ENCODE peak calls at places on chromosomes 7 and 10, in ten cellular contexts. One of them, this sample, is unnamed.

GRCh38 chr10:26755443-26755903 is 58.0 kb downstream of the PDSS1 start:
- DNase-seq in OCI-LY7: peak; percentile 49
- DNase-seq in GM20000: peak; percentile 48
- DNase-seq in PC-3: peak; percentile 75
- DNase-seq in glutamatergic neuron: no peak
- DNase-seq in Caco-2: no peak
- DNase-seq in breast epithelium: no peak
- DNase-seq in DND-41: no peak
- DNase-seq in GM12865: peak; percentile 71
- DNase-seq in A549: no peak
- DNase-seq in this sample: peak; percentile 42

GRCh38 chr7:148622887-148623585 is 32.5 kb downstream of the C7orf33 start:
- DNase-seq in OCI-LY7: no peak
- DNase-seq in breast epithelium: no peak
- DNase-seq in A549: no peak
- DNase-seq in DND-41: no peak
- DNase-seq in PC-3: no peak
- DNase-seq in GM12865: no peak
- DNase-seq in glutamatergic neuron: peak; percentile 59
- DNase-seq in GM20000: no peak
- DNase-seq in Caco-2: no peak
- DNase-seq in this sample: no peak

GRCh38 chr10:117818696-117819095 is 228.0 kb downstream of the RAB11FIP2 start:
- DNase-seq in glutamatergic neuron: no peak
- DNase-seq in GM12865: no peak
- DNase-seq in OCI-LY7: no peak
- DNase-seq in PC-3: no peak
- DNase-seq in breast epithelium: no peak
- DNase-seq in GM20000: no peak
- DNase-seq in DND-41: no peak
- DNase-seq in A549: no peak
- DNase-seq in Caco-2: no peak
- DNase-seq in this sample: no peak

GRCh38 chr7:69871213-69871885 is 273.1 kb downstream of the AUTS2 start:
- DNase-seq in glutamatergic neuron: no peak
- DNase-seq in GM12865: no peak
- DNase-seq in GM20000: no peak
- DNase-seq in A549: peak; percentile 44
- DNase-seq in OCI-LY7: no peak
- DNase-seq in breast epithelium: no peak
- DNase-seq in PC-3: peak; percentile 1
- DNase-seq in Caco-2: no peak
- DNase-seq in DND-41: no peak
- DNase-seq in this sample: no peak

GRCh38 chr10:114303556-114303955 is 64.5 kb downstream of the VWA2 start:
- DNase-seq in Caco-2: peak; percentile 22
- DNase-seq in glutamatergic neuron: no peak
- DNase-seq in DND-41: no peak
- DNase-seq in PC-3: no peak
- DNase-seq in A549: no peak
- DNase-seq in GM20000: no peak
- DNase-seq in GM12865: no peak
- DNase-seq in breast epithelium: no peak
- DNase-seq in OCI-LY7: no peak
- DNase-seq in this sample: no peak

GRCh38 chr7:44052771-44053365 is 8.4 kb downstream of the DBNL start:
- DNase-seq in GM20000: no peak
- DNase-seq in DND-41: no peak
- DNase-seq in A549: no peak
- DNase-seq in Caco-2: peak; percentile 14
- DNase-seq in PC-3: no peak
- DNase-seq in GM12865: no peak
- DNase-seq in OCI-LY7: no peak
- DNase-seq in breast epithelium: no peak
- DNase-seq in glutamatergic neuron: no peak
- DNase-seq in this sample: no peak

GRCh38 chr10:86371116-86371515 is 4.5 kb upstream of the GRID1 start:
- DNase-seq in breast epithelium: peak; percentile 19
- DNase-seq in OCI-LY7: no peak
- DNase-seq in PC-3: no peak
- DNase-seq in DND-41: no peak
- DNase-seq in GM20000: no peak
- DNase-seq in glutamatergic neuron: peak; percentile 7
- DNase-seq in Caco-2: peak; percentile 12
- DNase-seq in GM12865: no peak
- DNase-seq in A549: no peak
- DNase-seq in this sample: no peak

GRCh38 chr7:91263359-91264082 is 712 bp upstream of the FZD1 start:
- DNase-seq in PC-3: peak; percentile 27
- DNase-seq in A549: peak; percentile 15
- DNase-seq in breast epithelium: no peak
- DNase-seq in DND-41: peak; percentile 38
- DNase-seq in GM20000: no peak
- DNase-seq in Caco-2: no peak
- DNase-seq in glutamatergic neuron: peak; percentile 30
- DNase-seq in GM12865: peak; percentile 41
- DNase-seq in OCI-LY7: no peak
- DNase-seq in this sample: peak; percentile 13

GRCh38 chr7:40733111-40733510 is 598.3 kb downstream of the SUGCT start:
- DNase-seq in DND-41: no peak
- DNase-seq in A549: no peak
- DNase-seq in PC-3: no peak
- DNase-seq in GM20000: no peak
- DNase-seq in OCI-LY7: no peak
- DNase-seq in GM12865: no peak
- DNase-seq in glutamatergic neuron: no peak
- DNase-seq in breast epithelium: no peak
- DNase-seq in Caco-2: peak; percentile 84
- DNase-seq in this sample: no peak

GRCh38 chr10:118958984-118959916 is 70.3 kb upstream of the NANOS1 start:
- DNase-seq in glutamatergic neuron: no peak
- DNase-seq in OCI-LY7: no peak
- DNase-seq in GM20000: no peak
- DNase-seq in Caco-2: no peak
- DNase-seq in breast epithelium: peak; percentile 74
- DNase-seq in DND-41: peak; percentile 63
- DNase-seq in GM12865: no peak
- DNase-seq in A549: peak; percentile 61
- DNase-seq in PC-3: peak; percentile 79
- DNase-seq in this sample: no peak

GRCh38 chr10:67837519-67838314 is at the start of gene DNAJC12:
- DNase-seq in GM20000: peak; percentile 19
- DNase-seq in GM12865: peak; percentile 24
- DNase-seq in Caco-2: no peak
- DNase-seq in glutamatergic neuron: no peak
- DNase-seq in A549: peak; percentile 56
- DNase-seq in breast epithelium: no peak
- DNase-seq in PC-3: peak; percentile 78
- DNase-seq in OCI-LY7: peak; percentile 79
- DNase-seq in DND-41: peak; percentile 19
- DNase-seq in this sample: peak; percentile 19

GRCh38 chr10:16986406-16987128 is 143.0 kb downstream of the CUBN start:
- DNase-seq in DND-41: no peak
- DNase-seq in OCI-LY7: no peak
- DNase-seq in GM12865: no peak
- DNase-seq in GM20000: no peak
- DNase-seq in PC-3: peak; percentile 75
- DNase-seq in Caco-2: no peak
- DNase-seq in glutamatergic neuron: no peak
- DNase-seq in breast epithelium: no peak
- DNase-seq in A549: no peak
- DNase-seq in this sample: no peak

GRCh38 chr10:95457319-95457886 is 103.8 kb downstream of the SORBS1 start:
- DNase-seq in DND-41: no peak
- DNase-seq in Caco-2: no peak
- DNase-seq in GM12865: no peak
- DNase-seq in PC-3: peak; percentile 55
- DNase-seq in glutamatergic neuron: no peak
- DNase-seq in GM20000: no peak
- DNase-seq in OCI-LY7: no peak
- DNase-seq in A549: no peak
- DNase-seq in breast epithelium: no peak
- DNase-seq in this sample: no peak

GRCh38 chr10:126408953-126409641 is 20.8 kb upstream of the ADAM12 start:
- DNase-seq in glutamatergic neuron: no peak
- DNase-seq in GM12865: no peak
- DNase-seq in GM20000: no peak
- DNase-seq in OCI-LY7: no peak
- DNase-seq in Caco-2: no peak
- DNase-seq in breast epithelium: no peak
- DNase-seq in PC-3: no peak
- DNase-seq in A549: no peak
- DNase-seq in DND-41: no peak
- DNase-seq in this sample: no peak

GRCh38 chr10:22544325-22545068 is 169.9 kb downstream of the PIP4K2A start:
- DNase-seq in A549: no peak
- DNase-seq in glutamatergic neuron: no peak
- DNase-seq in PC-3: no peak
- DNase-seq in OCI-LY7: no peak
- DNase-seq in Caco-2: no peak
- DNase-seq in breast epithelium: no peak
- DNase-seq in DND-41: peak; percentile 30
- DNase-seq in GM20000: no peak
- DNase-seq in GM12865: no peak
- DNase-seq in this sample: no peak

DNA sequence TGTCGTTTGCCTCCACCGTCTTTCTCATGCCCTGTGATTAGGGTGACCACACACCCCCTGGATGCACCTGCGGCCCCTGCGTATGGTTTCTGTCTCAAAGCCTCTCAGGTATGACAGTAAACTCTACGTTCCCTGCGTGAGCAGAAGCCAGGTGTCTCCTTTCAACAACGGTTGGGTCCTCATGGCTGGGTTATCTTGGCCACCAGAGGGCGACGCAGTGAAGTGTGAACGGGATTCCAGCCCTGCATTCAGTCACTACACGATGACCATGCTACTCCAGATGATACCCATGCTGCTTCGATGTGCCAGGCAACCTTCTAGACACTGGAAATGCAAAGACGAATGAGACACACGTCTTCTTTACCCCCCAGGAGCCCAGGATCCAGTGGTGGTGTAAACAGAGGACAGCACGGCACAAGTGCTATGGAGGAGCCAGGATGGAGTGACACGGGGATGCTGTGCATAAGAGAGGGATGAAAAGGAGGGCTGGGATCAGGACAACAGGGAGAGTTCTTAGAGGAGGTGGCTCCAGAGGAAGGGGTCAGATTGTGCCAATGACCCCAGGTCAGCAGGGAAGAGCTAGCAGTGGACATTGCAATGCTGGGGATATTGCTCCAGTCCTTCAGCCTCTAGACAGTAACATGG is 228.1 kb upstream of the PFKP start:
- DNase-seq in GM12865: peak; percentile 26
- DNase-seq in Caco-2: peak; percentile 66
- DNase-seq in GM20000: peak; percentile 44
- DNase-seq in breast epithelium: no peak
- DNase-seq in A549: peak; percentile 56
- DNase-seq in OCI-LY7: peak; percentile 24
- DNase-seq in PC-3: peak; percentile 52
- DNase-seq in glutamatergic neuron: peak; percentile 53
- DNase-seq in DND-41: peak; percentile 75
- DNase-seq in this sample: peak; percentile 43
- TF ChIP-seq CTCF in GM12865: peak; percentile 53
- TF ChIP-seq CTCF in Caco-2: peak; percentile 73
- TF ChIP-seq CTCF in GM20000: peak; percentile 21
- TF ChIP-seq CTCF in breast epithelium: peak; percentile 50
- TF ChIP-seq CTCF in A549: peak; percentile 50
- TF ChIP-seq CTCF in OCI-LY7: peak; percentile 79
- TF ChIP-seq CTCF in PC-3: peak; percentile 63
- TF ChIP-seq CTCF in glutamatergic neuron: peak; percentile 55
- TF ChIP-seq CTCF in DND-41: peak; percentile 93
- TF ChIP-seq CTCF in this sample: peak; percentile 54

GRCh38 chr10:15824498-15824897 is 35.8 kb downstream of the MINDY3 start:
- DNase-seq in PC-3: peak; percentile 34
- DNase-seq in Caco-2: no peak
- DNase-seq in A549: peak; percentile 3
- DNase-seq in GM12865: no peak
- DNase-seq in GM20000: no peak
- DNase-seq in breast epithelium: no peak
- DNase-seq in DND-41: no peak
- DNase-seq in OCI-LY7: peak; percentile 13
- DNase-seq in glutamatergic neuron: no peak
- DNase-seq in this sample: no peak
- TF ChIP-seq CTCF in PC-3: peak; percentile 52
- TF ChIP-seq CTCF in Caco-2: peak; percentile 58
- TF ChIP-seq CTCF in A549: peak; percentile 48
- TF ChIP-seq CTCF in GM12865: peak; percentile 8
- TF ChIP-seq CTCF in GM20000: no peak
- TF ChIP-seq CTCF in breast epithelium: peak; percentile 31
- TF ChIP-seq CTCF in DND-41: peak; percentile 54
- TF ChIP-seq CTCF in OCI-LY7: peak; percentile 78
- TF ChIP-seq CTCF in glutamatergic neuron: peak; percentile 81
- TF ChIP-seq CTCF in this sample: peak; percentile 42

DNA sequence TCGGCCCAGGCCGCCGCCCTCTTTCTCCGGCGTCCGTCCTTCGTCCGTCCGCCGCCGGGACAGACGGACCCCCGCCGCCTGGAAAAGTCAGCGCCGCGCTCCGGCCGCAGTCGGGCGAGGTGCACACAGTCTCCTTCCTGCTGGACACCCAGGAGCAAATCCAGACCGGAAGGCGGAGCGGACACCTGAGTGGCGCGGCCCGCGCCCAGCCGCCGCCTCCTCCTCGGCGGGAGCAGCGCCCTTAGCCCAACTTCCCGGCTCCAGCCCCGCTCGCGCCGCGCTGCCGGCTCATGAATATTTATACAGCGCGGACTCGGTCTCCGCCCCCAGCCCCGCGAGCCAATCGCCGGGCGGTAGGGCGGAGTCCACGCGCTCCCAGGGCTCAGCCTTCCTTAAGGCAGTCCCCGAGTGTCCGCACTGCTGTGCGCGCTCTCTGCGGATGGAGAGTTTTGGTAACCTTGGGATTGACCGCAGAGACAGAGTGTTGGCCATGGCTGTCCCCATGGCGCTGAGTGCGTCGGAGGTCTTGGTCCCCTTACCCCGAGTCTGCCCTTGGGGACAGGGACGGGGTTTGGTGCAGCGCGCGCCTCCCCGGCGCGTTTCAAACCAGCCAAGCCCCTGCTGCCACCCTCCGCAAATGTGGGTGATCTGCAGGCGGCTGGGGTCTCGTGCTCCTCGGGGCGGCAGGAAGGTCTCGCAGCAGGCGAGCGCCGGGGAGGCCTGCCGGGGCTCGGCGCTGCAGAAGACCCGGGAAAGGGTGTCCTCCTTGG is at the start of gene FZD8:
- DNase-seq in breast epithelium: peak; percentile 89
- DNase-seq in PC-3: peak; percentile 100
- DNase-seq in OCI-LY7: peak; percentile 90
- DNase-seq in glutamatergic neuron: peak; percentile 93
- DNase-seq in Caco-2: peak; percentile 94
- DNase-seq in A549: peak; percentile 88
- DNase-seq in GM20000: peak; percentile 91
- DNase-seq in DND-41: no peak
- DNase-seq in GM12865: peak; percentile 88
- DNase-seq in this sample: peak; percentile 90
- TF ChIP-seq CTCF in breast epithelium: no peak
- TF ChIP-seq CTCF in PC-3: peak; percentile 60
- TF ChIP-seq CTCF in OCI-LY7: peak; percentile 67
- TF ChIP-seq CTCF in glutamatergic neuron: no peak
- TF ChIP-seq CTCF in Caco-2: no peak
- TF ChIP-seq CTCF in A549: no peak
- TF ChIP-seq CTCF in GM20000: no peak
- TF ChIP-seq CTCF in DND-41: no peak
- TF ChIP-seq CTCF in GM12865: peak; percentile 5
- TF ChIP-seq CTCF in this sample: peak; percentile 28

GRCh38 chr7:112546723-112547513 is 66.1 kb downstream of the LSMEM1 start:
- DNase-seq in GM20000: no peak
- DNase-seq in breast epithelium: no peak
- DNase-seq in A549: no peak
- DNase-seq in OCI-LY7: peak; percentile 9
- DNase-seq in Caco-2: no peak
- DNase-seq in GM12865: peak; percentile 15
- DNase-seq in glutamatergic neuron: no peak
- DNase-seq in DND-41: peak; percentile 13
- DNase-seq in PC-3: no peak
- DNase-seq in this sample: no peak
- TF ChIP-seq CTCF in GM20000: no peak
- TF ChIP-seq CTCF in breast epithelium: no peak
- TF ChIP-seq CTCF in A549: no peak
- TF ChIP-seq CTCF in OCI-LY7: peak; percentile 41
- TF ChIP-seq CTCF in Caco-2: no peak
- TF ChIP-seq CTCF in GM12865: no peak
- TF ChIP-seq CTCF in glutamatergic neuron: no peak
- TF ChIP-seq CTCF in DND-41: peak; percentile 41
- TF ChIP-seq CTCF in PC-3: no peak
- TF ChIP-seq CTCF in this sample: peak; percentile 15